ENCODE peak calls at places on chromosomes 4 and X, in four cellular contexts. Z is aorta, Y is mesendoderm, K is Panc1. N is an unnamed sample.

GRCh38 chr4:182549386-182549785 is 306.2 kb downstream of the TENM3 start:
- DNase-seq in Z (no peak), Y (no peak), K (no peak), N (no peak)

GRCh38 chr4:7043521-7044414 is 596 bp downstream of the TADA2B start:
- DNase-seq in Z (peak; percentile 67), Y (peak; percentile 40), K (no peak), N (no peak)

GRCh38 chrX:9593756-9594155 is 128.9 kb downstream of the TBL1X start:
- DNase-seq in Z (no peak), Y (no peak), K (no peak), N (no peak)

GRCh38 chr4:104896623-104897296 is 249.9 kb upstream of the TET2 start:
- DNase-seq in Z (no peak), Y (no peak), K (no peak), N (no peak)

GRCh38 chr4:32184186-32184585 is 1464.0 kb downstream of the PCDH7 start:
- DNase-seq in Z (no peak), Y (no peak), K (no peak), N (no peak)

GRCh38 chr4:40325406-40326019 is 9.6 kb upstream of the CHRNA9 start:
- DNase-seq in Z (no peak), Y (peak; percentile 73), K (no peak), N (no peak)

GRCh38 chr4:29805245-29805644 is 914.9 kb upstream of the PCDH7 start:
- DNase-seq in Z (no peak), Y (peak; percentile 67), K (no peak), N (peak; percentile 22)

GRCh38 chrX:40105016-40105790 is 7.4 kb upstream of the BCOR start:
- DNase-seq in Z (peak; percentile 74), Y (peak; percentile 57), K (no peak), N (no peak)

GRCh38 chrX:15157624-15158023 is 112.3 kb downstream of the ASB9 start:
- DNase-seq in Z (no peak), Y (no peak), K (no peak), N (no peak)

GRCh38 chr4:105996845-105997244 is 101.6 kb downstream of the NPNT start:
- DNase-seq in Z (no peak), Y (no peak), K (no peak), N (no peak)

GRCh38 chrX:77564824-77565223 is 117.6 kb downstream of the FGF16 start:
- DNase-seq in Z (no peak), Y (no peak), K (no peak), N (no peak)

GRCh38 chrX:119292445-119292844 is 56.4 kb downstream of the PGRMC1 start:
- DNase-seq in Z (no peak), Y (peak; percentile 53), K (no peak), N (no peak)

GRCh38 chrX:10926906-10927305 is 184.2 kb upstream of the HCCS start:
- DNase-seq in Z (no peak), Y (no peak), K (no peak), N (no peak)

DNA sequence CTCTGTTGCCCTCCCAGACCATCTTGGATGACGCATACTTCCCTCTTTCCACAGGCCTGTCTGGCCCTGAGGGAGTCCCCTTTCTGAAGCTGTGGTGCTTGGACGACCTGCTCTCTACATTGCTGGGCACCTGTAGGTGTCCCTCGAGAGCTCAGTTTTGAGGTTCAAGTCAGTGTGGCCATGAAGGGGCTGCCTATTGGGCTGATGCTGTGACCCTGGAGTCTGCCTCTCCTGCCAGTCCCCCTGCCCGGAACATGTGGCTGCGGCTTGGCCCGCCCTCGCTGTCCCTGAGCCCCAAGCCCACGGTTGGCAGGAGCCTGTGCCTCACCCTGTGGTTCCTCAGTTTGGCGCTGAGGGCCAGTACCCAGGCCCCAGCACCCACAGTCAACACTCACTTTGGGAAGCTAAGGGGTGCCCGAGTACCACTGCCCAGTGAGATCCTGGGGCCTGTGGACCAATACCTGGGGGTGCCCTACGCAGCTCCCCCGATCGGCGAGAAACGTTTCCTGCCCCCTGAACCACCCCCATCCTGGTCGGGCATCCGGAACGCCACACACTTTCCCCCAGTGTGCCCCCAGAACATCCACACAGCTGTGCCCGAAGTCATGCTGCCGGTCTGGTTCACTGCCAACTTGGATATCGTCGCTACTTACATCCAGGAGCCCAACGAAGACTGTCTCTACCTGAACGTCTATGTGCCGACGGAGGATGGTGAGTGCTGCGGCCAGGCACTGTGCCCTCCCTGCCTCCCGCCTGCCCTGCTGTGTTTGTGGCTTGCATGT is 3.0 kb downstream of the NLGN3 start:
- DNase-seq in Z (no peak), Y (peak; percentile 20), K (no peak), N (no peak)
- H3K4me3 ChIP-seq in Z (no peak overlapping the region), Y (no peak overlapping the region), K (no peak overlapping the region), N (no peak overlapping the region)

GRCh38 chr4:112859456-112860184 is 189.8 kb upstream of the ANK2 start:
- DNase-seq in Z (no peak), Y (no peak), K (no peak), N (no peak)

GRCh38 chr4:112862318-112862674 is 187.2 kb upstream of the ANK2 start:
- DNase-seq in Z (no peak), Y (no peak), K (no peak), N (no peak)

GRCh38 chr4:112861378-112862317 is 187.8 kb upstream of the ANK2 start:
- DNase-seq in Z (no peak), Y (no peak), K (no peak), N (no peak)

GRCh38 chr4:112858751-112859150 is 190.7 kb upstream of the ANK2 start:
- DNase-seq in Z (no peak), Y (no peak), K (no peak), N (no peak)

DNA sequence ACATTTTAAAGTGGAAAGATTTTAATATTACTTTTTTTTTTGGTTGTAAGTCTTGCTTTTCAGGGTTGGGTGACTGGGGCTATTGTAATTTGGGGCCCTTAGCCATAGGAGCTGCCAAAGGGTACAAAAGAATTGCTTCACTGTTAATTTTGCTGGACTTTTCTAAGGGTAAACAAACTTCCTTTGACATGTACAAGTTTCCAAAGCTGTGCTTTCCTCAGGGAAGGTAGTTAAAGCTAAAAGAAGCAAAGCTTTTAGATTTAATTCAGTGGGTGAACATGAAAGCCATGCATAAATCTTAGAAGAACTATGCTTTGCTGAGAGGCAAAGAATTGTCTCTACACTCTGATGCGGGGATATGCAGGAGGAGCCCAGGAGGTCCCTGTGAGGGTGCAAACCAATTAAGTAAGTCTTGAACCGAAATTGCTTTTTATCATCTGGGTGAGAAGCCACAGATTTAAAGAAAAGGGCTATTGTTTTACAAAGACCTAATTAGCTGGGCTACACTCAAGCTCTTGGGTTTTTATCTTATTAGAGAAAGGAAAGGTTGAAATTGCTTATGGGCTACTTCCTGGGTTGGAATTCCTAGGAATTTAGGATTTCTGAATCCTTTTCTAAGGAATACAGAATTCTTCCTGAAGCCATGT is 188.6 kb upstream of the ANK2 start:
- DNase-seq in Z (no peak), Y (peak; percentile 77), K (no peak), N (no peak)
- H3K27ac ChIP-seq in Z (no peak overlapping the region), Y (peak overlapping the region; percentile 95), K (no peak overlapping the region), N (no peak overlapping the region)

GRCh38 chr4:24978291-24979072 is 52.3 kb downstream of the LGI2 start:
- DNase-seq in Z (no peak), Y (no peak), K (no peak), N (no peak)

GRCh38 chr4:24980064-24980690 is 50.6 kb downstream of the LGI2 start:
- DNase-seq in Z (peak; percentile 59), Y (peak; percentile 65), K (peak; percentile 33), N (peak; percentile 57)

GRCh38 chr4:24984602-24985532 is 45.9 kb downstream of the LGI2 start:
- DNase-seq in Z (no peak), Y (no peak), K (no peak), N (no peak)

GRCh38 chr4:24975505-24975904 is 55.2 kb downstream of the LGI2 start:
- DNase-seq in Z (peak; percentile 54), Y (no peak), K (no peak), N (no peak)

GRCh38 chr4:24979554-24979953 is 51.2 kb downstream of the LGI2 start:
- DNase-seq in Z (peak; percentile 77), Y (no peak), K (no peak), N (no peak)
- H3K4me3 ChIP-seq in Z (no peak overlapping the region), Y (no peak overlapping the region), K (no peak overlapping the region), N (no peak overlapping the region)

DNA sequence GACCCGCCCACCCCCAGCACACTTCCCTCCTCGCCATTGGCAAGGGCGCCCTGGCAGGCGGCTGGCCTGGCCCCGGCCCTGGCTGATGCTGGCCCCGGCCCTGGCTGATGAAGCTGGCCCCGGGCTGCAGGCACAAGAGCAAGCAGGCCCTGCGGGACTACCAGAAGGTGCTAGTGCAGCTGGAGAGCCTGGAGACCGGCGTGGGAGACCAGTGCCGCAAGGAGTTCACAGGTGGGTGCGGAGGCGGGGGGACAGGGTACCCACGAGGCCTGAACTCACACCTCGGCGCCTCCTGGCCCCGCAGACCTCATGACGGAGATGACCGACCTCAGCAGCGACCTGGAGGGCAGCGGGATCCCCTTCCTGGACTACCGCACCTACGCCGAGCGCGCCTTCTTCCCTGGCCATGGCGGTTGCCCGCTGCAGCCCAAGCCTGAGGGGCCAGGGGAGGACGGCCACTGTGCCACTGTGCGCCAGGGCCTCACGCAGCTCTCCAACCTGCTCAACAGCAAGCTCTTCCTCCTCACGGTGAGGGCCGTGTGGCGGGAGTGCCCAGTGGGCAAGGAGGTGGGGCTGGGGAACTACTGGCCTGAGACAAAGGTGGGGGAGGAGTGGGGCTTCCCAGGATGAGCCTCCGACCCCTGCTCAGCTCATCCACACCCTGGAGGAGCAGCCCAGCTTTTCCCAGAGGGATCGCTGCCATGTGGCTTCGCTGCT is 6.1 kb upstream of the SRPK3 start:
- DNase-seq in Z (peak; percentile 18), Y (no peak), K (no peak), N (no peak)
- H3K27ac ChIP-seq in Z (no peak overlapping the region), Y (no peak overlapping the region), K (no peak overlapping the region), N (no peak overlapping the region)

DNA sequence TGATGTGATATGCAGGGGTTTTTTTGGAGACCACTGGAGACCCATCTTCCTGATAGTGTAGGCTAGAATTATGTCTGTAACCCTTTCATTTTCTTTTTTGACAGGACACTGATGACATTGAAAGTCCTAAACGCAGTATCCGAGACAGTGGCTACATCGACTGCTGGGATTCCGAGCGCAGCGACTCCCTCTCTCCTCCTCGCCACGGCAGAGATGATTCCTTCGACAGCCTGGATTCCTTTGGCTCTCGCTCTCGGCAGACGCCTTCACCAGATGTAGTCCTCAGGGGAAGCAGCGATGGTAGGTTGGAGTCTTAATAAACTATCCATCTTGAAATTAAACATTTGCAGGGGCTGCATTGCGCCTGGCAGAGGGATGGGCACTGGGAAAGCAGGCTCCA is 75.4 kb downstream of the LIMCH1 start:
- DNase-seq in Z (no peak), Y (peak; percentile 55), K (no peak), N (no peak)
- H3K4me3 ChIP-seq in Z (no peak overlapping the region), Y (no peak overlapping the region), K (no peak overlapping the region), N (no peak overlapping the region)

GRCh38 chrX:68880846-68881513 is 52.2 kb downstream of the EFNB1 start:
- DNase-seq in Z (no peak), Y (peak; percentile 83), K (no peak), N (no peak)
- H3K27ac ChIP-seq in Z (no peak overlapping the region), Y (peak overlapping the region; percentile 62), K (no peak overlapping the region), N (no peak overlapping the region)